ENCODE peak calls at places on chromosomes 2 and 18, in six cellular contexts. O is H1, P is K562, A is HCT116, I is SK-N-SH, S is HepG2. J is an unnamed sample.

GRCh38 chr2:40435426-40436092 is 16.3 kb downstream of the SLC8A1 start:
- DNase-seq in O (no peak), P (no peak), A (no peak), I (no peak), S (no peak), J (no peak)

GRCh38 chr18:79572848-79573451 is 106.7 kb upstream of the CTDP1 start:
- DNase-seq in O (peak), P (no peak), A (no peak), I (no peak), S (no peak), J (no peak)

GRCh38 chr2:39325966-39326365 is 82.2 kb upstream of the CDKL4 start:
- DNase-seq in O (no peak), P (no peak), A (no peak), I (no peak), S (no peak), J (no peak)

GRCh38 chr2:119260636-119261497 is 37.2 kb downstream of the STEAP3 start:
- DNase-seq in O (no peak), P (no peak), A (no peak), I (no peak), S (no peak), J (no peak)

GRCh38 chr2:144477943-144478283 is 42.0 kb downstream of the ZEB2 start:
- DNase-seq in O (no peak), P (no peak), A (no peak), I (no peak), S (no peak), J (no peak)

GRCh38 chr2:118246726-118247125 is 158.5 kb downstream of the INSIG2 start:
- DNase-seq in O (no peak), P (no peak), A (no peak), I (no peak), S (no peak), J (no peak)

GRCh38 chr2:20049631-20050030 is 1.8 kb downstream of the LAPTM4A start:
- DNase-seq in O (no peak), P (no peak), A (no peak), I (no peak), S (no peak), J (no peak)

GRCh38 chr2:237616373-237617304 is 10.7 kb upstream of the LRRFIP1 start:
- DNase-seq in O (no peak), P (no peak), A (no peak), I (no peak), S (no peak), J (no peak)

GRCh38 chr2:8573942-8574195 is 108.0 kb upstream of the ID2 start:
- DNase-seq in O (no peak), P (no peak), A (no peak), I (no peak), S (peak), J (no peak)

GRCh38 chr2:43736637-43737036 is 37.2 kb upstream of the DYNC2LI1 start:
- DNase-seq in O (no peak), P (no peak), A (no peak), I (no peak), S (no peak), J (no peak)

GRCh38 chr2:53633441-53633840 is 134.2 kb upstream of the CHAC2 start:
- DNase-seq in O (no peak), P (no peak), A (no peak), I (peak), S (peak), J (no peak)

GRCh38 chr2:106054880-106055655 is 139.0 kb downstream of the UXS1 start:
- DNase-seq in O (no peak), P (no peak), A (no peak), I (no peak), S (no peak), J (no peak)

GRCh38 chr2:143284087-143284675 is 155.0 kb downstream of the ARHGAP15 start:
- DNase-seq in O (no peak), P (peak), A (peak), I (peak), S (peak), J (peak)

GRCh38 chr18:56388571-56388970 is 249.8 kb downstream of the TXNL1 start:
- DNase-seq in O (no peak), P (no peak), A (no peak), I (no peak), S (no peak), J (no peak)

GRCh38 chr2:121599963-121600651 is 49.2 kb downstream of the CLASP1 start:
- DNase-seq in O (no peak), P (no peak), A (no peak), I (no peak), S (no peak), J (no peak)

DNA sequence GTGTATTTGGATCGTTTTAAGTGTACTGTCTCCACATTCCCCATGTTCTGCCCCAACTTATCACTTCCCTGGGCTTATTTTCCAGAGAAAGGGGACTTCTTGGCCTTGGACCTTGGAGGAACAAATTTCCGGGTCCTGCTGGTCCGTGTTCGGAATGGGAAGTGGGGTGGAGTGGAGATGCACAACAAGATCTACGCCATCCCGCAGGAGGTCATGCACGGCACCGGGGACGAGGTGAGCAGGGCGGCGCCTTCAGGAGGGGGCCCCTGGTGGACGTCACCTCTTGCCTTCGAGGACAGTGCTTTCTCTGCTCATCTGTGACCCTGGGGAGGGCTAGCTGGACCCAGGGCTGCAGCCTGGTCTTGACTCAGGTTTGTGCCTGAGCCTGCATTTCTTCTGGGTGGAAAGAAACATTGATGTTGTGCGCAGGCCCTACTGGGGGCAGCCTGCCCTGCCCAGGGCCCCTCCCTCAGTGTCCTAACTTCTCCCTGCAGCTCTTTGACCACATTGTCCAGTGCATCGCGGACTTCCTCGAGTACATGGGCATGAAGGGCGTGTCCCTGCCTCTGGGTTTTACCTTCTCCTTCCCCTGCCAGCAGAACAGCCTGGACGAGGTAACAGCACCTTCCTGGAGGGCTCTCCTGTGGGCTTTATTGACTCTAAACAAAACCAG is 47.8 kb downstream of the HK2 start:
- DNase-seq in O (no peak), P (no peak), A (no peak), I (no peak), S (no peak), J (no peak)
- TF ChIP-seq JUND in O (no peak), P (no peak), A (no peak), I (no peak), S (no peak), J (no peak)

DNA sequence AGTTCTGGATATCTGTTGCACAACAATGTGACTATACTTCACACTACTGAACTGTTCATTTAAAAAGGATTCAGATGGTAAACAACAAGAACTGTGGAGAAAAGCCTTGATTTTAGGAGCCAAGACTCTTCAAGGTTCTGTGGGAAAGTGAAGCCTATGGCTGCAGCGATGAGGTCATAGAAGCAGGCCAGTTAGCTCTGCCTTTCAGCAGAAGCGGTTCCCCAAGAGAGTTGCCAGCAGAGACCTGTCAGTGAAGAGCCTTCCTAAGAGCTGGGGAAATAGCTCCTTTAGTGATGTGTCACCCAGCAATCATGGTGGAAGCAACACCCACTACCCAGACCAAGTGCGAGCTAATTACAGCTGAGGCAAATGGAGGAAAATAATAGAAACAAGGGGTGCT is 346.5 kb upstream of the ETAA1 start:
- DNase-seq in O (no peak), P (no peak), A (no peak), I (no peak), S (no peak), J (no peak)
- TF ChIP-seq JUND in O (no peak), P (no peak), A (no peak), I (no peak), S (no peak), J (no peak)

GRCh38 chr2:129860088-129860487 is 119.4 kb upstream of the RAB6C start:
- DNase-seq in O (no peak), P (no peak), A (no peak), I (peak), S (no peak), J (no peak)

GRCh38 chr2:129861666-129862288 is 117.7 kb upstream of the RAB6C start:
- DNase-seq in O (no peak), P (no peak), A (no peak), I (no peak), S (no peak), J (no peak)

GRCh38 chr2:129862668-129863067 is 116.8 kb upstream of the RAB6C start:
- DNase-seq in O (no peak), P (no peak), A (no peak), I (no peak), S (no peak), J (no peak)

GRCh38 chr2:129859141-129859540 is 120.3 kb upstream of the RAB6C start:
- DNase-seq in O (no peak), P (no peak), A (no peak), I (peak), S (no peak), J (no peak)

GRCh38 chr2:129857200-129857599 is 122.3 kb upstream of the RAB6C start:
- DNase-seq in O (no peak), P (no peak), A (no peak), I (no peak), S (no peak), J (peak)
- TF ChIP-seq JUND in O (no peak), P (no peak), A (no peak), I (no peak), S (no peak), J (no peak)

DNA sequence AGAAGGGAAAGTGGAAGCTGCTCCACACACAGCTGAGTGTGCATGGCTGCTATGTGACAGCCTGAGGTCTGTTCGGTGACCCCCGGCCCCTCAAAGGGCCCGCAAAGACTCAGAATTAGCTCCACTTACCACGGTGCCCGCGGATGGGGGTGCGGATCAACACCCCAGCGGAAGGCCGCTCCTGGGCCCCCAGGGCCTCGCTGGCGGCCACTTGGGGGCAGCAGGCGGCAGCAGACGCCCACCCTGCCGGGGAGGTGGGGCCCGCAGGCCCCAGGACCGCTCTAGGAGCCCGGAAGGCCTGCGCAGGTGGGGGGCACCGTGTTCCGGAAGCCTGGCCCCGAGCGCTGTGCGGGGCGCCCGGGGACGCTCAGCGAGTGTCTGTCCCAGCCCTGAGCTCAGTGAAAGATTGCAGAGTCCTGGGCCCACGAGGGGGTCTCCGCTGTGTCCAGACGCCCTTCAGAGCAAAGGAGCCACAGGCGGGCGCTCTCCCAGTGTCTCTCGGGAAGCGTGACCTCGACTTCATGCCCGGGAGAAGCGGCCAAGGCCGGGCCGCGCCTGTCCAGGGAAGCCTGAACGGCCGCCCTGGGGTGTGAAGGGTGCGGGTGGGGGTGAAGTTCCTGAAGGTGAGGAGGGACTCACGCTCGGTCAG is 118.6 kb downstream of the VAPA start:
- DNase-seq in O (peak), P (no peak), A (no peak), I (peak), S (no peak), J (no peak)
- TF ChIP-seq JUND in O (no peak), P (no peak), A (no peak), I (no peak), S (no peak), J (no peak)

GRCh38 chr2:3639653-3640052 is 18.3 kb upstream of the ALLC start:
- DNase-seq in O (peak), P (no peak), A (no peak), I (no peak), S (no peak), J (no peak)
- TF ChIP-seq JUND in O (no peak), P (no peak), A (no peak), I (no peak), S (no peak), J (no peak)

GRCh38 chr2:189222440-189222839 is 42.9 kb upstream of the COL5A2 start:
- DNase-seq in O (no peak), P (no peak), A (no peak), I (no peak), S (no peak), J (peak)
- TF ChIP-seq JUND in O (no peak), P (no peak), A (no peak), I (no peak), S (no peak), J (no peak)

GRCh38 chr2:231413921-231414476 is 18.5 kb downstream of the B3GNT7 start:
- DNase-seq in O (no peak), P (no peak), A (no peak), I (no peak), S (peak), J (no peak)
- TF ChIP-seq JUND in O (no peak), P (no peak), A (no peak), I (no peak), S (no peak), J (no peak)

J was measured in T47D.